ENCODE peak calls at places on chromosomes 3 and 15, in eight cellular contexts. One of them, this sample, is unnamed.

GRCh38 chr15:73851679-73852078 is 21.7 kb upstream of the TBC1D21 start:
- DNase-seq in ACHN: peak
- DNase-seq in thoracic aorta: no peak
- DNase-seq in stimulated activated CD8-positive, alpha-beta memory T cell treated with anti-CD3 and anti-CD28 coated beads, Interleukin-12 subunit alpha, Interleukin-12 subunit beta, amount 100 ng/mL, for 4 hours: no peak
- DNase-seq in iPS-NIHi11: peak
- DNase-seq in T-cell: peak
- DNase-seq in frontal cortex: no peak
- DNase-seq in NAMALWA: peak
- DNase-seq in this sample: peak

GRCh38 chr3:150149651-150150051 is 179.0 kb upstream of the PFN2 start:
- DNase-seq in iPS-NIHi11: peak
- DNase-seq in ACHN: peak
- DNase-seq in NAMALWA: no peak
- DNase-seq in T-cell: no peak
- DNase-seq in thoracic aorta: no peak
- DNase-seq in frontal cortex: no peak
- DNase-seq in stimulated activated CD8-positive, alpha-beta memory T cell treated with anti-CD3 and anti-CD28 coated beads, Interleukin-12 subunit alpha, Interleukin-12 subunit beta, amount 100 ng/mL, for 4 hours: no peak
- DNase-seq in this sample: no peak

GRCh38 chr3:100891033-100891432 is 102.2 kb downstream of the ABI3BP start:
- DNase-seq in frontal cortex: no peak
- DNase-seq in iPS-NIHi11: no peak
- DNase-seq in NAMALWA: peak
- DNase-seq in thoracic aorta: no peak
- DNase-seq in stimulated activated CD8-positive, alpha-beta memory T cell treated with anti-CD3 and anti-CD28 coated beads, Interleukin-12 subunit alpha, Interleukin-12 subunit beta, amount 100 ng/mL, for 4 hours: no peak
- DNase-seq in ACHN: peak
- DNase-seq in T-cell: no peak
- DNase-seq in this sample: no peak

GRCh38 chr3:27428446-27428845 is 55.7 kb downstream of the SLC4A7 start:
- DNase-seq in thoracic aorta: no peak
- DNase-seq in ACHN: no peak
- DNase-seq in T-cell: no peak
- DNase-seq in frontal cortex: no peak
- DNase-seq in iPS-NIHi11: no peak
- DNase-seq in NAMALWA: no peak
- DNase-seq in stimulated activated CD8-positive, alpha-beta memory T cell treated with anti-CD3 and anti-CD28 coated beads, Interleukin-12 subunit alpha, Interleukin-12 subunit beta, amount 100 ng/mL, for 4 hours: no peak
- DNase-seq in this sample: no peak

GRCh38 chr3:4866841-4867240 is 112.4 kb upstream of the BHLHE40 start:
- DNase-seq in NAMALWA: no peak
- DNase-seq in thoracic aorta: no peak
- DNase-seq in iPS-NIHi11: no peak
- DNase-seq in stimulated activated CD8-positive, alpha-beta memory T cell treated with anti-CD3 and anti-CD28 coated beads, Interleukin-12 subunit alpha, Interleukin-12 subunit beta, amount 100 ng/mL, for 4 hours: no peak
- DNase-seq in frontal cortex: no peak
- DNase-seq in ACHN: no peak
- DNase-seq in T-cell: no peak
- DNase-seq in this sample: no peak

GRCh38 chr3:53252105-53252946 is 3.5 kb downstream of the TKT start:
- DNase-seq in frontal cortex: no peak
- DNase-seq in ACHN: no peak
- DNase-seq in iPS-NIHi11: peak
- DNase-seq in stimulated activated CD8-positive, alpha-beta memory T cell treated with anti-CD3 and anti-CD28 coated beads, Interleukin-12 subunit alpha, Interleukin-12 subunit beta, amount 100 ng/mL, for 4 hours: no peak
- DNase-seq in NAMALWA: peak
- DNase-seq in T-cell: no peak
- DNase-seq in thoracic aorta: no peak
- DNase-seq in this sample: no peak

GRCh38 chr15:37019479-37020433 is 80.6 kb downstream of the MEIS2 start:
- DNase-seq in iPS-NIHi11: no peak
- DNase-seq in T-cell: no peak
- DNase-seq in frontal cortex: no peak
- DNase-seq in thoracic aorta: no peak
- DNase-seq in stimulated activated CD8-positive, alpha-beta memory T cell treated with anti-CD3 and anti-CD28 coated beads, Interleukin-12 subunit alpha, Interleukin-12 subunit beta, amount 100 ng/mL, for 4 hours: no peak
- DNase-seq in ACHN: no peak
- DNase-seq in NAMALWA: no peak
- DNase-seq in this sample: no peak

GRCh38 chr3:99789322-99789721 is 28.3 kb upstream of the CMSS1 start:
- DNase-seq in stimulated activated CD8-positive, alpha-beta memory T cell treated with anti-CD3 and anti-CD28 coated beads, Interleukin-12 subunit alpha, Interleukin-12 subunit beta, amount 100 ng/mL, for 4 hours: no peak
- DNase-seq in ACHN: peak
- DNase-seq in iPS-NIHi11: peak
- DNase-seq in thoracic aorta: no peak
- DNase-seq in NAMALWA: peak
- DNase-seq in frontal cortex: no peak
- DNase-seq in T-cell: no peak
- DNase-seq in this sample: no peak

GRCh38 chr3:112308151-112308911 is 14.3 kb upstream of the SLC9C1 start:
- DNase-seq in T-cell: no peak
- DNase-seq in ACHN: no peak
- DNase-seq in thoracic aorta: no peak
- DNase-seq in NAMALWA: no peak
- DNase-seq in frontal cortex: no peak
- DNase-seq in iPS-NIHi11: no peak
- DNase-seq in stimulated activated CD8-positive, alpha-beta memory T cell treated with anti-CD3 and anti-CD28 coated beads, Interleukin-12 subunit alpha, Interleukin-12 subunit beta, amount 100 ng/mL, for 4 hours: no peak
- DNase-seq in this sample: no peak

GRCh38 chr15:101017041-101017754 is 98.0 kb downstream of the LRRK1 start:
- DNase-seq in thoracic aorta: no peak
- DNase-seq in T-cell: no peak
- DNase-seq in iPS-NIHi11: no peak
- DNase-seq in stimulated activated CD8-positive, alpha-beta memory T cell treated with anti-CD3 and anti-CD28 coated beads, Interleukin-12 subunit alpha, Interleukin-12 subunit beta, amount 100 ng/mL, for 4 hours: no peak
- DNase-seq in frontal cortex: no peak
- DNase-seq in ACHN: peak
- DNase-seq in NAMALWA: peak
- DNase-seq in this sample: no peak

GRCh38 chr3:160929595-160929994 is 173.6 kb downstream of the PPM1L start:
- DNase-seq in thoracic aorta: no peak
- DNase-seq in iPS-NIHi11: no peak
- DNase-seq in NAMALWA: no peak
- DNase-seq in stimulated activated CD8-positive, alpha-beta memory T cell treated with anti-CD3 and anti-CD28 coated beads, Interleukin-12 subunit alpha, Interleukin-12 subunit beta, amount 100 ng/mL, for 4 hours: no peak
- DNase-seq in T-cell: no peak
- DNase-seq in frontal cortex: peak
- DNase-seq in ACHN: no peak
- DNase-seq in this sample: no peak

This sample was measured in NT2/D1.